ENCODE peak calls at places on chromosomes 3 and 15, in seven cellular contexts. F, M, R, J, Z, H and O are unnamed samples.

GRCh38 chr3:147651107-147651506 is 241.9 kb downstream of the ZIC1 start:
- DNase-seq in M (no peak), Z (peak), F (peak), J (no peak), R (no peak), H (no peak), O (no peak)

GRCh38 chr3:146203761-146204160 is 42.8 kb upstream of the PLOD2 start:
- DNase-seq in J (peak), R (no peak), Z (no peak), F (no peak), M (no peak), H (no peak), O (no peak)

GRCh38 chr15:52158084-52158765 is 33.0 kb downstream of the GNB5 start:
- DNase-seq in H (no peak), M (no peak), Z (no peak), R (no peak), F (no peak), J (no peak), O (no peak)

GRCh38 chr3:136311971-136312370 is 61.8 kb downstream of the PCCB start:
- DNase-seq in M (no peak), H (no peak), Z (no peak), J (no peak), F (no peak), R (no peak), O (no peak)

GRCh38 chr3:4491873-4492239 is 1.3 kb upstream of the ITPR1 start:
- DNase-seq in H (no peak), Z (no peak), M (no peak), R (no peak), F (no peak), J (no peak), O (no peak)

GRCh38 chr15:62566248-62566647 is 401.2 kb upstream of the C2CD4B start:
- DNase-seq in H (no peak), Z (peak), F (no peak), M (no peak), R (no peak), J (no peak), O (no peak)

GRCh38 chr3:177060492-177060891 is 136.8 kb downstream of the TBL1XR1 start:
- DNase-seq in Z (no peak), J (no peak), F (no peak), M (no peak), H (no peak), R (no peak), O (no peak)

GRCh38 chr3:185455860-185456259 is 43.0 kb downstream of the TMEM41A start:
- DNase-seq in H (no peak), J (no peak), Z (no peak), R (no peak), M (no peak), F (no peak), O (no peak)

GRCh38 chr3:129892486-129892856 is 1.0 kb downstream of the TMCC1 start:
- DNase-seq in M (no peak), F (no peak), R (no peak), J (no peak), Z (no peak), H (no peak), O (no peak)

GRCh38 chr3:105747621-105748165 is 121.1 kb downstream of the CBLB start:
- DNase-seq in H (no peak), F (no peak), J (peak), Z (no peak), R (no peak), M (no peak), O (no peak)